ENCODE peak calls at places on chromosomes 3 and 15, in four cellular contexts. K is HCEC 1CT, R is neural crest cell, Y is kidney glomerular epithelial cell. B is an unnamed sample.

GRCh38 chr3:105620236-105620635 is 248.6 kb downstream of the CBLB start:
- DNase-seq in K (no peak), R (no peak), Y (no peak), B (no peak)

GRCh38 chr3:48639944-48640606 is 4.8 kb upstream of the SLC26A6 start:
- DNase-seq in K (no peak), R (no peak), Y (no peak), B (no peak)

GRCh38 chr3:32297366-32297765 is 58.9 kb downstream of the CMTM8 start:
- DNase-seq in K (no peak), R (no peak), Y (no peak), B (no peak)

GRCh38 chr15:78415284-78415683 is 22.7 kb upstream of the IREB2 start:
- DNase-seq in K (peak), R (no peak), Y (peak), B (no peak)

GRCh38 chr3:158680861-158681260 is 8.4 kb upstream of the LXN start:
- DNase-seq in K (no peak), R (no peak), Y (no peak), B (no peak)

GRCh38 chr3:8619548-8619947 is 25.1 kb downstream of the SSUH2 start:
- DNase-seq in K (peak), R (no peak), Y (no peak), B (no peak)

GRCh38 chr15:65630760-65631159 is 9.0 kb downstream of the SLC24A1 start:
- DNase-seq in K (no peak), R (no peak), Y (no peak), B (no peak)

GRCh38 chr3:174355505-174355904 is 503.6 kb upstream of the NAALADL2 start:
- DNase-seq in K (peak), R (no peak), Y (peak), B (peak)

GRCh38 chr3:53902067-53902466 is 10.4 kb upstream of the SELENOK start:
- DNase-seq in K (no peak), R (no peak), Y (no peak), B (no peak)

GRCh38 chr3:144229237-144229830 is 257.7 kb downstream of the DIPK2A start:
- DNase-seq in K (no peak), R (no peak), Y (no peak), B (no peak)

GRCh38 chr15:98730860-98731711 is 82.7 kb downstream of the IGF1R start:
- DNase-seq in K (no peak), R (no peak), Y (peak), B (no peak)

GRCh38 chr3:125107384-125107783 is 51.6 kb upstream of the HEG1 start:
- DNase-seq in K (no peak), R (no peak), Y (no peak), B (no peak)

GRCh38 chr3:8020459-8020858 is 481.2 kb upstream of the LMCD1 start:
- DNase-seq in K (no peak), R (no peak), Y (no peak), B (no peak)

GRCh38 chr3:115960799-115961198 is 337.5 kb downstream of the GAP43 start:
- DNase-seq in K (no peak), R (no peak), Y (peak), B (no peak)

GRCh38 chr3:73927203-73927570 is 302.4 kb upstream of the PDZRN3 start:
- DNase-seq in K (no peak), R (no peak), Y (no peak), B (no peak)

GRCh38 chr15:43190178-43190577 is 5.0 kb downstream of the CCNDBP1 start:
- DNase-seq in K (no peak), R (no peak), Y (no peak), B (no peak)

GRCh38 chr15:74651251-74651741 is 35.7 kb downstream of the CLK3 start:
- DNase-seq in K (peak), R (no peak), Y (peak), B (no peak)